ENCODE peak calls at places on chromosome 18, in eight cellular contexts. L, P, R, F, D, S, B and Q are unnamed samples.

GRCh38 chr18:57430166-57430958 is 4.8 kb upstream of the ONECUT2 start:
- DNase-seq in L (no peak), P (no peak), R (no peak), F (no peak), D (no peak), S (no peak), B (no peak), Q (peak)

GRCh38 chr18:8615397-8616025 is 6.3 kb downstream of the RAB12 start:
- DNase-seq in L (peak), P (no peak), R (peak), F (no peak), D (no peak), S (no peak), B (peak), Q (no peak)

GRCh38 chr18:66066191-66066590 is 315.4 kb downstream of the CDH7 start:
- DNase-seq in L (no peak), P (no peak), R (no peak), F (no peak), D (no peak), S (no peak), B (no peak), Q (no peak)

GRCh38 chr18:48566588-48566987 is 27.8 kb downstream of the CTIF start:
- DNase-seq in L (no peak), P (no peak), R (no peak), F (no peak), D (no peak), S (no peak), B (no peak), Q (no peak)

GRCh38 chr18:55513199-55513598 is 74.8 kb downstream of the TCF4 start:
- DNase-seq in L (peak), P (no peak), R (peak), F (no peak), D (no peak), S (no peak), B (peak), Q (no peak)

GRCh38 chr18:28584726-28585125 is 407.8 kb upstream of the CDH2 start:
- DNase-seq in L (peak), P (no peak), R (no peak), F (no peak), D (no peak), S (no peak), B (peak), Q (no peak)

GRCh38 chr18:79405781-79406575 is 10.2 kb downstream of the NFATC1 start:
- DNase-seq in L (no peak), P (no peak), R (no peak), F (no peak), D (peak), S (no peak), B (no peak), Q (no peak)

GRCh38 chr18:13568443-13569392 is 157.6 kb downstream of the FAM210A start:
- DNase-seq in L (no peak), P (no peak), R (no peak), F (no peak), D (no peak), S (no peak), B (no peak), Q (no peak)

GRCh38 chr18:49704334-49704733 is 109.0 kb downstream of the ACAA2 start:
- DNase-seq in L (no peak), P (no peak), R (no peak), F (no peak), D (no peak), S (no peak), B (peak), Q (no peak)

GRCh38 chr18:43034683-43035500 is 80.6 kb downstream of the RIT2 start:
- DNase-seq in L (no peak), P (no peak), R (peak), F (no peak), D (no peak), S (no peak), B (no peak), Q (no peak)

GRCh38 chr18:3012306-3012919 is 531 bp downstream of the LPIN2 start:
- DNase-seq in L (peak), P (no peak), R (peak), F (no peak), D (peak), S (no peak), B (no peak), Q (peak)

GRCh38 chr18:55552498-55553189 is 35.3 kb downstream of the TCF4 start:
- DNase-seq in L (no peak), P (no peak), R (no peak), F (no peak), D (no peak), S (no peak), B (no peak), Q (no peak)

GRCh38 chr18:63040788-63041410 is 278.7 kb downstream of the BCL2 start:
- DNase-seq in L (no peak), P (peak), R (no peak), F (no peak), D (no peak), S (peak), B (no peak), Q (no peak)

GRCh38 chr18:34978533-34978893 is 62.7 kb upstream of the MAPRE2 start:
- DNase-seq in L (no peak), P (no peak), R (no peak), F (no peak), D (no peak), S (no peak), B (no peak), Q (no peak)

GRCh38 chr18:79754022-79754761 is 43.5 kb upstream of the KCNG2 start:
- DNase-seq in L (no peak), P (no peak), R (no peak), F (no peak), D (no peak), S (no peak), B (no peak), Q (no peak)

GRCh38 chr18:40249390-40250080 is 1705.5 kb upstream of the PIK3C3 start:
- DNase-seq in L (no peak), P (no peak), R (no peak), F (no peak), D (no peak), S (no peak), B (no peak), Q (no peak)

GRCh38 chr18:36131692-36132483 is 2.2 kb downstream of the ELP2 start:
- DNase-seq in L (no peak), P (no peak), R (no peak), F (no peak), D (no peak), S (no peak), B (no peak), Q (no peak)
- H3K4me3 ChIP-seq in L (peak), P (no peak), R (no peak), F (peak), D (peak), S (no peak), B (peak), Q (no peak)

GRCh38 chr18:76566987-76567386 is 71.9 kb upstream of the ZNF516 start:
- DNase-seq in L (no peak), P (no peak), R (no peak), F (no peak), D (no peak), S (peak), B (no peak), Q (no peak)
- H3K4me3 ChIP-seq in L (no peak), P (no peak), R (no peak), F (no peak), D (no peak), S (no peak), B (no peak), Q (no peak)

GRCh38 chr18:67362906-67363305 is 153.6 kb downstream of the DSEL start:
- DNase-seq in L (no peak), P (no peak), R (no peak), F (no peak), D (no peak), S (no peak), B (no peak), Q (no peak)

GRCh38 chr18:67358947-67359346 is 157.6 kb downstream of the DSEL start:
- DNase-seq in L (no peak), P (no peak), R (no peak), F (no peak), D (no peak), S (no peak), B (no peak), Q (no peak)

GRCh38 chr18:67354692-67355091 is 161.8 kb downstream of the DSEL start:
- DNase-seq in L (no peak), P (no peak), R (no peak), F (no peak), D (no peak), S (no peak), B (no peak), Q (no peak)

GRCh38 chr18:67363694-67364093 is 152.8 kb downstream of the DSEL start:
- DNase-seq in L (no peak), P (peak), R (no peak), F (no peak), D (no peak), S (no peak), B (no peak), Q (no peak)

GRCh38 chr18:67359868-67360838 is 156.4 kb downstream of the DSEL start:
- DNase-seq in L (peak), P (peak), R (no peak), F (peak), D (no peak), S (no peak), B (peak), Q (no peak)
- H3K4me3 ChIP-seq in L (peak), P (no peak), R (no peak), F (peak), D (no peak), S (peak), B (peak), Q (no peak)

GRCh38 chr18:22195052-22195451 is 25.7 kb downstream of the GATA6 start:
- DNase-seq in L (no peak), P (no peak), R (no peak), F (no peak), D (no peak), S (no peak), B (no peak), Q (no peak)
- H3K4me3 ChIP-seq in L (no peak), P (no peak), R (no peak), F (no peak), D (no peak), S (no peak), B (no peak), Q (no peak)

GRCh38 chr18:23982154-23983071 is 32.1 kb upstream of the TTC39C start:
- DNase-seq in L (peak), P (no peak), R (no peak), F (no peak), D (no peak), S (peak), B (peak), Q (peak)
- H3K4me3 ChIP-seq in L (no peak), P (no peak), R (no peak), F (no peak), D (no peak), S (peak), B (no peak), Q (peak)

GRCh38 chr18:76999077-76999476 is 133.5 kb downstream of the MBP start:
- DNase-seq in L (no peak), P (no peak), R (no peak), F (no peak), D (no peak), S (no peak), B (no peak), Q (no peak)

GRCh38 chr18:77001979-77002378 is 130.6 kb downstream of the MBP start:
- DNase-seq in L (no peak), P (no peak), R (no peak), F (no peak), D (no peak), S (no peak), B (no peak), Q (no peak)

GRCh38 chr18:77001041-77001440 is 131.5 kb downstream of the MBP start:
- DNase-seq in L (no peak), P (no peak), R (no peak), F (no peak), D (no peak), S (no peak), B (no peak), Q (no peak)

GRCh38 chr18:77002496-77002895 is 130.1 kb downstream of the MBP start:
- DNase-seq in L (no peak), P (no peak), R (no peak), F (no peak), D (no peak), S (no peak), B (no peak), Q (no peak)

GRCh38 chr18:77000527-77000926 is 132.1 kb downstream of the MBP start:
- DNase-seq in L (peak), P (peak), R (peak), F (peak), D (no peak), S (no peak), B (peak), Q (no peak)
- H3K4me3 ChIP-seq in L (peak), P (no peak), R (no peak), F (peak), D (no peak), S (no peak), B (peak), Q (no peak)

GRCh38 chr18:60248563-60249330 is 123.8 kb downstream of the MC4R start:
- DNase-seq in L (no peak), P (no peak), R (no peak), F (no peak), D (no peak), S (no peak), B (no peak), Q (no peak)
- H3K4me3 ChIP-seq in L (no peak), P (no peak), R (no peak), F (no peak), D (no peak), S (no peak), B (no peak), Q (no peak)